ENCODE peak calls at places on chromosomes 4 and X, in five cellular contexts. H is effector CD4-positive, alpha-beta T cell; W is neural crest cell; P is Jurkat, Clone E6-1; J is OCI-M1. O is an unnamed sample.

GRCh38 chrX:29447867-29448266 is 767.5 kb upstream of the MAGEB2 start:
- DNase-seq in H (no peak), W (no peak), P (no peak), J (no peak), O (no peak)

GRCh38 chr4:63620271-63620670 is 789.0 kb downstream of the TECRL start:
- DNase-seq in H (no peak), W (no peak), P (no peak), J (peak), O (no peak)

GRCh38 chrX:39309721-39310152 is 508.5 kb downstream of the MID1IP1 start:
- DNase-seq in H (peak), W (no peak), P (peak), J (peak), O (peak)

GRCh38 chr4:48683784-48684666 is 96.1 kb downstream of the FRYL start:
- DNase-seq in H (no peak), W (no peak), P (no peak), J (peak), O (peak)

GRCh38 chrX:9231491-9231890 is 197.6 kb upstream of the FAM9B start:
- DNase-seq in H (no peak), W (no peak), P (no peak), J (no peak), O (no peak)

GRCh38 chr4:8033067-8033755 is 93.5 kb upstream of the AFAP1 start:
- DNase-seq in H (no peak), W (no peak), P (no peak), J (no peak), O (peak)

GRCh38 chrX:39759526-39760224 is 338.1 kb downstream of the BCOR start:
- DNase-seq in H (no peak), W (no peak), P (no peak), J (no peak), O (no peak)

GRCh38 chr4:144894525-144894924 is 203.5 kb downstream of the ANAPC10 start:
- DNase-seq in H (no peak), W (no peak), P (no peak), J (peak), O (peak)

GRCh38 chr4:16532240-16532990 is 306.1 kb upstream of the TAPT1 start:
- DNase-seq in H (no peak), W (no peak), P (no peak), J (peak), O (peak)

GRCh38 chrX:124212622-124213021 is 119.8 kb upstream of the TEX13D start:
- DNase-seq in H (peak), W (no peak), P (peak), J (peak), O (peak)

GRCh38 chr4:173505924-173506779 is 23.9 kb downstream of the HAND2 start:
- DNase-seq in H (peak), W (no peak), P (peak), J (peak), O (peak)

GRCh38 chr4:16732741-16733140 is 165.7 kb downstream of the LDB2 start:
- DNase-seq in H (no peak), W (no peak), P (no peak), J (no peak), O (no peak)

GRCh38 chr4:2057382-2058065 is 1.6 kb upstream of the NAT8L start:
- DNase-seq in H (no peak), W (no peak), P (no peak), J (no peak), O (no peak)

GRCh38 chr4:143186202-143186601 is 1.5 kb downstream of the USP38 start:
- DNase-seq in H (no peak), W (no peak), P (no peak), J (no peak), O (peak)

GRCh38 chr4:22897520-22898108 is 204.9 kb downstream of the GBA3 start:
- DNase-seq in H (no peak), W (peak), P (peak), J (peak), O (peak)

GRCh38 chrX:109374276-109374960 is 107.5 kb downstream of the GUCY2F start:
- DNase-seq in H (no peak), W (no peak), P (no peak), J (no peak), O (no peak)

GRCh38 chr4:1323635-1324442 is 23.2 kb upstream of the UVSSA start:
- DNase-seq in H (no peak), W (no peak), P (no peak), J (no peak), O (no peak)

GRCh38 chrX:129586446-129586845 is 46.4 kb downstream of the OCRL start:
- DNase-seq in H (no peak), W (no peak), P (no peak), J (no peak), O (no peak)

GRCh38 chr4:26746742-26747351 is 113.8 kb upstream of the STIM2 start:
- DNase-seq in H (no peak), W (no peak), P (no peak), J (peak), O (no peak)

GRCh38 chr4:15130441-15130840 is 128.2 kb downstream of the CPEB2 start:
- DNase-seq in H (no peak), W (no peak), P (no peak), J (no peak), O (no peak)

GRCh38 chrX:53085661-53086229 is 3.6 kb downstream of the TSPYL2 start:
- DNase-seq in H (no peak), W (no peak), P (no peak), J (no peak), O (no peak)

GRCh38 chr4:183404016-183404415 is 40.4 kb upstream of the CDKN2AIP start:
- DNase-seq in H (no peak), W (no peak), P (no peak), J (no peak), O (no peak)

GRCh38 chrX:84737471-84737871 is 235.2 kb upstream of the HDX start:
- DNase-seq in H (no peak), W (no peak), P (no peak), J (no peak), O (no peak)

GRCh38 chr4:78776031-78776728 is at the start of gene BMP2K:
- DNase-seq in H (peak), W (peak), P (peak), J (peak), O (peak)

GRCh38 chr4:134189949-134190348 is 11.6 kb downstream of the PABPC4L start:
- DNase-seq in H (no peak), W (no peak), P (no peak), J (peak), O (no peak)

O was measured in NB4.